ENCODE peak calls at places on chromosome 16, in nine cellular contexts. J is aorta; D is RCC 7860; A is stimulated activated CD4-positive, alpha-beta T cell treated with anti-CD3 and anti-CD28 coated beads, Interleukin-2, amount 100 ng/mL, for 48 hours; P is cardiac fibroblast; B is mesothelial cell of epicardium; S is lower leg skin; V is NCI-H1436 treated with DMSO at 0.1 percent for 48 hours; C is left lobe of liver. E is an unnamed sample.

GRCh38 chr16:2009302-2009711 is 314 bp downstream of the ZNF598 start:
- DNase-seq in P (no peak), V (no peak), C (no peak), A (no peak), S (no peak), D (no peak), B (no peak), J (no peak), E (no peak)

GRCh38 chr16:30615358-30616076 is 5.3 kb upstream of the ZNF689 start:
- DNase-seq in V (no peak), C (peak), D (no peak), A (peak), B (no peak), P (peak), J (peak), S (no peak), E (no peak)

GRCh38 chr16:64434526-64435069 is 687.3 kb downstream of the CDH11 start:
- DNase-seq in B (no peak), C (no peak), D (no peak), A (no peak), J (no peak), P (no peak), V (no peak), S (no peak), E (no peak)

GRCh38 chr16:55488306-55488705 is 9.3 kb downstream of the MMP2 start:
- DNase-seq in P (no peak), C (no peak), V (no peak), D (no peak), B (no peak), J (no peak), A (no peak), S (peak), E (no peak)

GRCh38 chr16:84144859-84145639 is at the start of the genes DNAAF1 and HSDL1:
- DNase-seq in J (peak), A (peak), P (peak), S (peak), D (peak), V (no peak), C (peak), B (peak), E (peak)

GRCh38 chr16:7456221-7456620 is 123.6 kb downstream of the RBFOX1 start:
- DNase-seq in D (no peak), B (no peak), A (no peak), C (no peak), V (peak), S (no peak), J (no peak), P (no peak), E (no peak)

GRCh38 chr16:1048442-1049112 is 24.0 kb upstream of the SSTR5 start:
- DNase-seq in P (peak), V (no peak), C (no peak), A (no peak), J (peak), S (no peak), B (peak), D (no peak), E (peak)

GRCh38 chr16:28967156-28967555 is 7.4 kb upstream of the SPNS1 start:
- DNase-seq in S (no peak), V (no peak), P (no peak), A (no peak), D (no peak), C (no peak), B (no peak), J (no peak), E (no peak)

GRCh38 chr16:70736454-70737376 is 50.9 kb upstream of the MTSS2 start:
- DNase-seq in A (no peak), P (no peak), B (no peak), D (no peak), S (no peak), V (no peak), C (no peak), J (peak), E (no peak)

GRCh38 chr16:87046235-87046634 is 271.0 kb downstream of the C16orf95 start:
- DNase-seq in B (no peak), S (no peak), D (no peak), A (no peak), J (no peak), C (no peak), P (no peak), V (no peak), E (no peak)